ENCODE peak calls at places on chromosomes 2 and 18, in ten cellular contexts. L, I, B, R, C, N, F, G, Y and A are unnamed samples.

GRCh38 chr2:168613510-168613909 is 157.4 kb downstream of the CERS6 start:
- DNase-seq in I (no peak), R (no peak), B (no peak), C (no peak), F (no peak), G (no peak), Y (no peak), L (no peak), N (no peak), A (no peak)

GRCh38 chr18:44680271-44681038 is at the start of gene SETBP1:
- DNase-seq in R (peak; percentile 57), Y (peak; percentile 84), L (peak; percentile 70), I (peak; percentile 78), C (peak; percentile 86), B (peak; percentile 77), F (peak; percentile 73), N (no peak), G (peak; percentile 48), A (peak; percentile 45)

GRCh38 chr2:181683518-181684453 is 3.5 kb upstream of the NEUROD1 start:
- DNase-seq in C (peak; percentile 27), N (no peak), G (no peak), Y (peak; percentile 95), F (no peak), L (no peak), B (no peak), I (no peak), R (no peak), A (no peak)

GRCh38 chr2:213246665-213247281 is 37.5 kb upstream of the SPAG16 start:
- DNase-seq in Y (peak; percentile 68), N (no peak), B (no peak), I (no peak), G (peak; percentile 70), F (no peak), L (no peak), C (peak; percentile 59), R (no peak), A (peak; percentile 7)

GRCh38 chr2:164784376-164784775 is 57.2 kb downstream of the COBLL1 start:
- DNase-seq in B (no peak), I (no peak), F (no peak), R (no peak), C (no peak), L (peak; percentile 40), N (no peak), G (no peak), Y (peak; percentile 71), A (no peak)

GRCh38 chr18:48736861-48737260 is 198.0 kb downstream of the CTIF start:
- DNase-seq in G (no peak), N (no peak), L (no peak), I (no peak), F (no peak), C (no peak), Y (no peak), R (no peak), B (no peak), A (no peak)

GRCh38 chr2:38026846-38027245 is 49.1 kb downstream of the CYP1B1 start:
- DNase-seq in N (no peak), B (no peak), Y (no peak), F (no peak), G (no peak), C (no peak), R (no peak), L (no peak), I (no peak), A (no peak)

GRCh38 chr2:25606892-25607291 is 66.5 kb downstream of the DTNB start:
- DNase-seq in F (no peak), Y (peak; percentile 28), N (no peak), L (no peak), C (no peak), B (no peak), I (no peak), G (peak; percentile 60), R (no peak), A (no peak)

GRCh38 chr18:79502785-79503184 is 107.1 kb downstream of the NFATC1 start:
- DNase-seq in L (no peak), N (no peak), B (no peak), I (no peak), R (no peak), F (no peak), G (peak; percentile 4), Y (no peak), C (no peak), A (no peak)

GRCh38 chr2:26901326-26902183 is 53.6 kb downstream of the DPYSL5 start:
- DNase-seq in B (no peak), G (no peak), Y (peak; percentile 58), N (no peak), C (no peak), F (no peak), L (no peak), I (no peak), R (no peak), A (peak; percentile 53)

GRCh38 chr2:167196461-167197252 is 308.4 kb downstream of the XIRP2 start:
- DNase-seq in G (peak; percentile 87), L (peak; percentile 61), Y (peak; percentile 21), B (no peak), C (peak; percentile 50), N (no peak), F (no peak), I (peak; percentile 42), R (no peak), A (no peak)

GRCh38 chr2:20391951-20392699 is 41.5 kb upstream of the PUM2 start:
- DNase-seq in G (peak; percentile 77), Y (no peak), L (no peak), B (no peak), N (no peak), F (peak; percentile 50), R (no peak), I (no peak), C (no peak), A (no peak)

GRCh38 chr18:424869-425138 is 75.7 kb downstream of the COLEC12 start:
- DNase-seq in C (no peak), F (no peak), B (no peak), Y (no peak), G (no peak), L (no peak), N (no peak), R (no peak), I (peak; percentile 34), A (no peak)

GRCh38 chr2:109624339-109624738 is 10.2 kb downstream of the SOWAHC start:
- DNase-seq in G (no peak), Y (no peak), C (no peak), B (no peak), I (no peak), L (no peak), N (no peak), F (no peak), R (no peak), A (no peak)

GRCh38 chr2:212005077-212005671 is 533.4 kb downstream of the ERBB4 start:
- DNase-seq in C (peak; percentile 7), I (no peak), B (peak; percentile 61), R (no peak), Y (peak; percentile 58), L (peak; percentile 8), F (no peak), N (no peak), G (peak; percentile 68), A (peak; percentile 39)

GRCh38 chr2:18626256-18626668 is 36.9 kb upstream of the NT5C1B start:
- DNase-seq in B (no peak), G (peak; percentile 84), Y (no peak), F (no peak), R (no peak), L (no peak), C (no peak), N (no peak), I (no peak), A (no peak)

GRCh38 chr2:98039085-98039756 is 43.5 kb upstream of the TMEM131 start:
- DNase-seq in C (peak; percentile 17), R (no peak), Y (no peak), L (no peak), B (no peak), I (no peak), N (no peak), G (no peak), F (peak; percentile 55), A (no peak)

GRCh38 chr2:30332791-30333453 is 101.6 kb downstream of the LBH start:
- DNase-seq in F (no peak), Y (no peak), B (no peak), I (no peak), C (no peak), R (no peak), N (no peak), L (no peak), G (no peak), A (no peak)
- H3K27ac ChIP-seq in F (no peak overlapping the region), Y (no peak overlapping the region), B (no peak overlapping the region), I (no peak overlapping the region), C (no peak overlapping the region), R (no peak overlapping the region), N (peak overlapping the region; percentile 35), L (peak overlapping the region; percentile 49), G (no peak overlapping the region), A (no peak overlapping the region)

GRCh38 chr2:74511104-74511989 is 2.9 kb upstream of the TLX2 start:
- DNase-seq in Y (no peak), G (peak; percentile 14), I (no peak), C (no peak), R (no peak), L (no peak), N (no peak), B (no peak), F (no peak), A (no peak)
- H3K27me3 ChIP-seq in Y (peaks cover 84% of the 10 kb centered on the region), G (no peaks in the 10 kb centered on the region), I (no peaks in the 10 kb centered on the region), C (peaks cover 47% of the 10 kb centered on the region), R (no peaks in the 10 kb centered on the region), L (peaks cover 67% of the 10 kb centered on the region), N (peaks cover 26% of the 10 kb centered on the region), B (peaks cover 60% of the 10 kb centered on the region), F (peaks cover 30% of the 10 kb centered on the region), A (peaks cover 24% of the 10 kb centered on the region)

GRCh38 chr2:206163251-206163880 is 3.7 kb downstream of the EEF1B2 start:
- DNase-seq in B (no peak), F (no peak), L (no peak), C (no peak), N (no peak), Y (no peak), R (no peak), G (no peak), I (no peak), A (no peak)

GRCh38 chr2:206160124-206160806 is 570 bp downstream of the EEF1B2 start:
- DNase-seq in Y (no peak), G (no peak), I (no peak), N (no peak), R (no peak), F (no peak), L (no peak), C (peak; percentile 64), B (no peak), A (no peak)

GRCh38 chr2:206159346-206160123 is at the start of the genes EEF1B2 and NDUFS1:
- DNase-seq in Y (peak; percentile 99), N (peak; percentile 94), C (peak; percentile 98), B (peak; percentile 99), G (peak; percentile 99), R (peak; percentile 91), F (peak; percentile 97), I (peak; percentile 98), L (peak; percentile 98), A (peak; percentile 97)

GRCh38 chr2:206158563-206159345 is 490 bp downstream of the NDUFS1 start:
- DNase-seq in C (no peak), N (no peak), L (no peak), Y (peak; percentile 57), I (no peak), B (no peak), F (no peak), G (peak; percentile 16), R (no peak), A (no peak)

GRCh38 chr2:206160807-206161179 is 1.1 kb downstream of the EEF1B2 start:
- DNase-seq in R (no peak), B (no peak), Y (no peak), G (no peak), C (no peak), I (no peak), L (no peak), F (no peak), N (no peak), A (no peak)
- H3K27ac ChIP-seq in R (peak overlapping the region; percentile 96), B (no peak overlapping the region), Y (no peak overlapping the region), G (no peak overlapping the region), C (no peak overlapping the region), I (no peak overlapping the region), L (peak overlapping the region; percentile 95), F (no peak overlapping the region), N (peak overlapping the region; percentile 87), A (no peak overlapping the region)

GRCh38 chr2:43475922-43476321 is 119.9 kb downstream of the THADA start:
- DNase-seq in C (no peak), G (no peak), N (no peak), Y (no peak), B (no peak), F (no peak), R (no peak), L (no peak), I (no peak), A (no peak)
- H3K27me3 ChIP-seq in C (no peaks in the 10 kb centered on the region), G (no peaks in the 10 kb centered on the region), N (no peaks in the 10 kb centered on the region), Y (no peaks in the 10 kb centered on the region), B (no peaks in the 10 kb centered on the region), F (no peaks in the 10 kb centered on the region), R (no peaks in the 10 kb centered on the region), L (no peaks in the 10 kb centered on the region), I (no peaks in the 10 kb centered on the region), A (no peaks in the 10 kb centered on the region)